ENCODE peak calls at places on chromosomes 7 and 10, in seven cellular contexts. X is ovary, W is NCI-H2081, A is iris pigment epithelial cell, C is HCT116, U is KBM-7, S is GM10248. N is an unnamed sample.

GRCh38 chr7:16839646-16840045 is 34.8 kb upstream of the AGR2 start:
- DNase-seq in X (no peak), W (no peak), A (peak; percentile 28), C (no peak), U (no peak), S (no peak), N (no peak)

GRCh38 chr10:5588603-5589002 is 63.8 kb downstream of the CALML3 start:
- DNase-seq in X (no peak), W (no peak), A (no peak), C (no peak), U (no peak), S (no peak), N (no peak)

GRCh38 chr7:141354251-141354650 is 197.0 kb upstream of the AGK start:
- DNase-seq in X (no peak), W (no peak), A (peak; percentile 67), C (no peak), U (no peak), S (no peak), N (no peak)

GRCh38 chr7:43303740-43304241 is 191.3 kb downstream of the HECW1 start:
- DNase-seq in X (no peak), W (no peak), A (no peak), C (peak; percentile 12), U (no peak), S (peak; percentile 33), N (no peak)

GRCh38 chr7:56287429-56288138 is 171.4 kb upstream of the NUPR2 start:
- DNase-seq in X (no peak), W (no peak), A (peak; percentile 12), C (no peak), U (peak; percentile 63), S (no peak), N (no peak)

GRCh38 chr10:77970869-77971803 is 44.6 kb upstream of the DLG5 start:
- DNase-seq in X (peak; percentile 80), W (no peak), A (peak; percentile 94), C (no peak), U (peak; percentile 68), S (peak; percentile 40), N (no peak)

GRCh38 chr10:33032354-33033254 is 74.6 kb upstream of the ITGB1 start:
- DNase-seq in X (no peak), W (no peak), A (peak; percentile 88), C (peak; percentile 36), U (no peak), S (no peak), N (no peak)

GRCh38 chr7:26198133-26198780 is 2.3 kb downstream of the HNRNPA2B1 start:
- DNase-seq in X (no peak), W (peak; percentile 37), A (no peak), C (no peak), U (peak; percentile 77), S (no peak), N (peak; percentile 81)

GRCh38 chr10:109964318-109964717 is 41.0 kb upstream of the XPNPEP1 start:
- DNase-seq in X (no peak), W (no peak), A (no peak), C (no peak), U (no peak), S (no peak), N (no peak)

GRCh38 chr10:69874464-69874863 is 72.8 kb downstream of the COL13A1 start:
- DNase-seq in X (no peak), W (no peak), A (peak; percentile 63), C (no peak), U (no peak), S (no peak), N (no peak)

N was measured in Karpas-422.